ENCODE peak calls at places on chromosomes 3 and 15, in four cellular contexts. R, E, W and Y are unnamed samples. For H3K27me3, the result is how much of the 10 kb centered on the place peaks cover.

GRCh38 chr3:176352716-176353334 is 844.5 kb downstream of the TBL1XR1 start:
- DNase-seq in E (peak), W (no peak), R (no peak), Y (no peak)

GRCh38 chr3:133192967-133193366 is 154.8 kb downstream of the TMEM108 start:
- DNase-seq in E (no peak), W (no peak), R (no peak), Y (no peak)

GRCh38 chr3:142929109-142929508 is 34.4 kb downstream of the PAQR9 start:
- DNase-seq in W (no peak), E (peak), R (peak), Y (peak)

GRCh38 chr3:37852097-37852496 is 9.6 kb upstream of the CTDSPL start:
- DNase-seq in R (peak), E (peak), W (no peak), Y (no peak)

GRCh38 chr15:98743177-98743576 is 94.8 kb downstream of the IGF1R start:
- DNase-seq in W (no peak), R (no peak), E (no peak), Y (no peak)

GRCh38 chr3:27720899-27721716 is 1.0 kb downstream of the EOMES start:
- DNase-seq in R (no peak), W (no peak), E (no peak), Y (no peak)

GRCh38 chr15:92907880-92908279 is 7.8 kb downstream of the CHD2 start:
- DNase-seq in R (no peak), W (no peak), E (peak), Y (peak)

GRCh38 chr15:52912172-52912571 is 122.0 kb upstream of the ONECUT1 start:
- DNase-seq in R (no peak), E (no peak), W (no peak), Y (no peak)

GRCh38 chr3:49998326-49998725 is 58.4 kb downstream of the RBM6 start:
- DNase-seq in E (peak), W (no peak), R (no peak), Y (peak)

DNA sequence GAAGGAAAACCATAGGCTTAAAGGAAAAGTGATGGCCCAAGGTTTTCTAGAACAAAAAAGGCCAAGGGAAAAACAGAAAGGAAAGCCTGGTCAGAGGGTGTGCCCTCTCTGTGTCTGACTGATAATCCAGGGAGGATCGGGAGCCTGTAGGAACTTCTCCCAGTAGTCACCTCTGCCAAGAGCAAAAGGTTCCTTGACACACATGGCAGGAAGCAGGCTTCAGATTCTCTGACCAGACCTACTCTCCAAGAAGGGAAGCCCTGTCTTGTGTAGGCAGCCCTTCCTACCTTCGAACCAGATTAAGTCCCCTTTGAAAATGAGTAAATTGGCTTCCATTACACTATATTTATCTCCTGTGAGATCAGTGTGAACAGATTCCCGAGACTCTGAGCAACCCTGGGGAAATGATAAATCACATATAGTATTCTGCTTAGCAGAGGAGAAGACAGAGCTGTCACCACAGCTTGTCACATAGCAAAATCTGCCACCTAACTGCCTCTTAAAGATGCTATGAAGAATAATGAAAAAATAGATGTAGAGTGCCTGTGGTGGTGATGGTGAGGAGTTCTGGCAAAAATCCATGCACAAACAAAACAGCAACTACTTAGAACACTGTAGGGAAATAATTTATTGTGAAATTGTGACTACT is 38.8 kb downstream of the PARP14 start:
- DNase-seq in R (no peak), E (no peak), W (no peak), Y (no peak)
- TF ChIP-seq CTCF in R (no peak), E (no peak), W (no peak), Y (no peak)

GRCh38 chr3:195059006-195059350 is 212.0 kb downstream of the XXYLT1 start:
- DNase-seq in R (peak), W (no peak), E (peak), Y (no peak)

GRCh38 chr3:195058311-195059005 is 212.5 kb downstream of the XXYLT1 start:
- DNase-seq in W (no peak), R (no peak), E (peak), Y (no peak)

GRCh38 chr3:195059471-195060216 is 211.3 kb downstream of the XXYLT1 start:
- DNase-seq in R (no peak), E (no peak), W (no peak), Y (no peak)

GRCh38 chr3:195060531-195061385 is 210.2 kb downstream of the XXYLT1 start:
- DNase-seq in E (no peak), W (no peak), R (no peak), Y (no peak)

GRCh38 chr3:195060217-195060481 is 210.8 kb downstream of the XXYLT1 start:
- DNase-seq in W (no peak), R (no peak), E (no peak), Y (no peak)
- H3K27me3 ChIP-seq in W (under half), R (under half), E (under half), Y (under half)

GRCh38 chr3:151394611-151395010 is 10.1 kb upstream of the P2RY12 start:
- DNase-seq in R (no peak), W (no peak), E (no peak), Y (no peak)

GRCh38 chr3:151393146-151393831 is 8.7 kb upstream of the P2RY12 start:
- DNase-seq in R (no peak), W (no peak), E (no peak), Y (peak)

GRCh38 chr3:151391715-151392114 is 7.2 kb upstream of the P2RY12 start:
- DNase-seq in W (no peak), R (no peak), E (no peak), Y (no peak)

GRCh38 chr3:151395806-151396205 is 11.3 kb upstream of the P2RY12 start:
- DNase-seq in R (no peak), E (no peak), W (no peak), Y (no peak)

GRCh38 chr3:151393961-151394360 is 9.4 kb upstream of the P2RY12 start:
- DNase-seq in R (no peak), E (no peak), W (no peak), Y (peak)
- H3K4me3 ChIP-seq in R (no peak), E (no peak), W (no peak), Y (no peak)

DNA sequence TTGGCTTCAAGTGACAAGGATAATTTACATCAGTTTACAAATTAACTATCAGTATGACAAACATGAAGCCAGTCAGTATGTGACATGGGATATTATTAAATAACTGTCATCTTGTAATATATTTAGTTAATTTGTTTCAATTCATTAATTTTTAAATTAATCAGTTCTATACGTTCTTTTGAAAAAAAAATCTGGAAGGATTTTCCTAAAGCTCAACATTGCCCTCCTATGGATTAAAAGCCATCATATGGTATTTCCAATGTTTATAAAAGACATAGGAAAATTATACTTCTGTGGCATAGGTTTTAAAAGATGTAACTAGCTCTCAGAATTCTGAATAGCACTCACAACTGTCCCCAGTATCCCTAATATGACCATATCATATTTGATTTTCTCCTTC is 134.4 kb downstream of the PLOD2 start:
- DNase-seq in R (no peak), E (no peak), W (no peak), Y (peak)
- TF ChIP-seq CTCF in R (no peak), E (no peak), W (no peak), Y (peak)

DNA sequence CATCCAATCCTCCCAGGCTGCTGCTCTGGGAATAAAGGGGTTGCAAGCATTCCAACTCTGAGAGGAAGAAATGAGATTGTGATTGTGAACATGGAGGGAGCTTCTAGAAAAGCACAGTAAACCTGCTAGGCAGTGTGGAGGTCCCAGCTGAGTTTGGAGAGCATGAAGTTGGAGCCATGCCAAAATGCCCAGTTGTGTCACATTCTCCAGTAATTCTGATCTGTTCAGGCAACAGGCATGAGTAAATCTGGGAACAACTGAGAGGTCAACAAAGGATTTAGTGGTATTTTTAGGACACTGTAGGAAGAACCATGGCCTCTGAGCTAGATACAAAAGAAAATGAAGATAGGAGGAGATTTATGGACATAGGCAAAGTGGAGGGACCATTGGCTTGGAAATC is 74.7 kb downstream of the CYP19A1 start:
- DNase-seq in E (no peak), R (no peak), W (no peak), Y (no peak)
- H3K27me3 ChIP-seq in E (half or more), R (under half), W (under half), Y (under half)

DNA sequence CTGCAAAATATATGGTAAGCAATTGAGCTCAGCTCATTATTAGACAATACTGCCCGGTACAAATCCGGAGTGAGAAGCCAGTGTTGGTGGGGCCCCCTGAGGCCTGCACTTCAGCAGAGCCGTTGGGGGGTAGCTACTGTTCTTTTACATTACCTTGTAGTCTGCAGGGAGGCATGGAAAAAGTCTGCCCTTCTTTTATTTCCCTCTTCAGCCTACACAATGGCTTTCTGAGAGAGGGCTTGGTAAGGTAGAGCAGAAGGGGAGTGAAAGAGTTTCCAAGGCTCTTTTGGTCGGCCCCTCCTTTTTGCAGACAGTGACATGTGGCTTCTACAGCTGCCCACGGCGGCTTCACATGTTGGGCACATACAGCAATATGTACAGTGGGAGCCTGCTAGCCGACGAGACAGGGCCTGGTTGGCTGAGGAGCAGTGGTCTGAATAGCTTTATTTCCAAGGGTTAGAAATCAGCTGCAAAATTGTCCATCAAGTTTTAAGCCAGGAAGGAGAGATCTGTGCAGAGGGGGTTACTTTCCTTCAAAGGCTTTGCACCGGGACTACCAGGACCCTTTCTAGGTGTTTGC is 3.9 kb downstream of the INAFM2 start:
- DNase-seq in E (no peak), R (no peak), W (no peak), Y (no peak)
- H3K4me3 ChIP-seq in E (no peak), R (no peak), W (peak), Y (no peak)

GRCh38 chr3:188926141-188926540 is 245.6 kb upstream of the TPRG1 start:
- DNase-seq in W (no peak), R (no peak), E (no peak), Y (no peak)

GRCh38 chr3:188926741-188927650 is 244.8 kb upstream of the TPRG1 start:
- DNase-seq in E (no peak), R (no peak), W (no peak), Y (no peak)

GRCh38 chr3:188931531-188931930 is 240.2 kb upstream of the TPRG1 start:
- DNase-seq in R (no peak), E (no peak), W (no peak), Y (no peak)

GRCh38 chr3:188927971-188928370 is 243.8 kb upstream of the TPRG1 start:
- DNase-seq in W (no peak), E (no peak), R (no peak), Y (no peak)

DNA sequence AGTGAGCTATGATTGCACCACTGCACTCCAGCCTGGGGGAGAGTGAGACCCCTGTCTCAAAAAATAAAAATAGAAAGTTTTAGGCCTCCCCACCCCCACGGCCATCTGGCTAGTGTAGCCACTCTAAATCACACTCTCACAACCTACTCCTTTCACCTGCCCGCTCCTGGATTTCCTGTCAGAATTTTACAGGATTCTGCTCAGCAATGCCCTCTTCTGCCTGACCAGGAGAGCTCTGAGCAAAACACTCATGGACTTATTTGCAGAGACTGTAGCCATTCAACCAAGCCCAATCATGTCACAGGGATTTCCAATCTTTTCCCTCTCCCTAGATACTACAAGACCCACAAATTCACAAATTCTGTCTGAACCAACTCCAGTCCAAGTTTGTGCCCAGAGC is 242.6 kb upstream of the TPRG1 start:
- DNase-seq in W (no peak), R (no peak), E (no peak), Y (no peak)
- TF ChIP-seq CTCF in W (peak), R (peak), E (no peak), Y (no peak)

DNA sequence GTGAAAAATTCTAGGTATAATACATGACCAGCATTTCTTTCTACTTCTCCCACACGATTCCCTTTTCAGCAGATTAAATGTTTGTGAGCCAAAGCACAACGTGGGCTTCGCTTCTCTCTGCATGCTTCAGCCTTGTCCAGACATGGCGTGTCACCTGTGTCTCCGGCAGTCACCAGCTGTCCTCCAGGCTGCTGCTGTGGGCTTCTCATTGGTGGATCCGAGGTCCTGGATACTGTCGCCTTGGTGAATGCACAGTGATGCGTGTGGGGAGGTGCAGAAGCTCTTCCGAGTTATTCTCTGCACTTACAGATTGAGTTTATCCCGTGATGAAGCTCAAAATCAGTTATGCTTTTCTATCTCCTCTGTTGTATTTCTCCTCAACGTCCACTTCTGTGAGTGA is 23.0 kb upstream of the GOLGA8J start:
- DNase-seq in R (no peak), E (no peak), W (no peak), Y (no peak)
- H3K27me3 ChIP-seq in R (under half), E (under half), W (under half), Y (under half)

GRCh38 chr15:101090460-101090853 is 161.4 kb downstream of the CHSY1 start:
- DNase-seq in W (no peak), E (no peak), R (no peak), Y (no peak)

GRCh38 chr15:101091080-101092017 is 160.5 kb downstream of the CHSY1 start:
- DNase-seq in R (peak), E (peak), W (no peak), Y (no peak)

GRCh38 chr15:101088311-101088710 is 163.5 kb downstream of the CHSY1 start:
- DNase-seq in W (no peak), R (no peak), E (no peak), Y (no peak)

GRCh38 chr15:101088788-101089578 is 162.9 kb downstream of the CHSY1 start:
- DNase-seq in E (peak), W (no peak), R (peak), Y (peak)

DNA sequence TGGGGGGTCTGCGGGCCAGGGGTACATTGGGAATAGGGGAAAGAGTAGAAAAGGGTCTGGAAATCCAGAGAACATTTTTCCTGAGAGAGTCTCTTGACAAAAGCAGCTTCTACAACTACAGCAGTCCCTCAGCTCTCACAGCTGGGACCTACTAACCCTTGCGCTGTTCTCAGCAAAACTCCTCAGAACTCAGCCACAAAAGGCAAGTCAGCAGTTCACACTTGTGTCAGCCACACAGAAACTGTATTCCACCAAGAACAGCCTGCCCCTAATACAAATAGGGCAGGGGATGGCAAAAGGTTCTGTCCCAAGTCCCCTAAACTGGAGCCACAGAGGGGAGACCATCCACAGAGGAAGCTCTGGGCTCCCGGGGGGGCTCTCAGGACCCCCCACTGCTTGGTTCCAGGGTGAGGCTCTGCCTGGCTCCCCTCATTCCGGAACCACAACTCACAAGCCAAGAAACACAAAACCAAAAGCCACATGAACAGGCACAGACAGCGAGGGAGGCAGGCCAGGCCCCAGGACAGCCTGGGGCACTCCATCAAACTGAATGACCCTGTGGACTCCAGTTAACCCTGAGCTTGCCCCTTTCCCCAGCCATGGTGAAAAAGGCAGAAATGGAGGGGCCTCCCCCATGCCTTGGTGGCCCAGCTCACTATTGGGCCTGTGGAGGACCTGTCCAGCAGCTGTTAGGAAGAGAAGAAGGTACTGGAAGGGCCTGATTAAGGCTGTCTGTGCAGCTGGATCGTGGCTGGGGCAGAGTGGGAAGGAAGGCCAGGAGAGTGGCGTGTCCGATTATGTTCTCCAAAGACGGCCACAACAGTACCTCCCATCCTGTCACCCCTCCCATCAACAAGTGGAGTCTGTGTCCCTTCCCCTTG is 162.0 kb downstream of the CHSY1 start:
- DNase-seq in R (no peak), W (no peak), E (no peak), Y (no peak)
- H3K4me3 ChIP-seq in R (no peak), W (no peak), E (no peak), Y (no peak)